ENCODE peak calls at places on chromosomes 2 and 18, in eight cellular contexts. O is GM20000; W is lower lobe of right lung; Z is stimulated activated CD4-positive, alpha-beta T cell treated with anti-CD3 and anti-CD28 coated beads, Interleukin-12 subunit alpha, Interleukin-12 subunit beta, amount 100 ng/mL, for 4 hours; C is fibroblast of lung; G is 8988T; U is glomerular endothelial cell; R is gastrocnemius medialis. B is an unnamed sample.

GRCh38 chr2:191166111-191166755 is 15.4 kb upstream of the STAT4 start:
- DNase-seq in O (no peak), R (no peak), W (no peak), C (peak), G (no peak), Z (no peak), U (peak), B (no peak)

GRCh38 chr2:222864296-222864695 is 3.5 kb downstream of the ACSL3 start:
- DNase-seq in O (no peak), Z (no peak), C (peak), U (no peak), G (no peak), R (peak), W (no peak), B (no peak)

GRCh38 chr2:66665124-66665984 is 230.4 kb downstream of the MEIS1 start:
- DNase-seq in R (no peak), G (no peak), C (no peak), O (no peak), W (no peak), Z (no peak), U (no peak), B (no peak)

GRCh38 chr2:217653240-217653639 is 349.6 kb downstream of the TNS1 start:
- DNase-seq in U (no peak), Z (no peak), W (peak), R (peak), G (no peak), O (no peak), C (peak), B (no peak)

GRCh38 chr2:121969766-121970639 is 214.6 kb downstream of the TSN start:
- DNase-seq in U (no peak), C (no peak), G (no peak), O (no peak), R (no peak), W (no peak), Z (no peak), B (no peak)

GRCh38 chr2:34545486-34546136 is 946.5 kb upstream of the FAM98A start:
- DNase-seq in R (no peak), G (no peak), C (no peak), U (no peak), W (no peak), Z (no peak), O (no peak), B (no peak)

GRCh38 chr2:99672766-99673375 is 183.1 kb upstream of the REV1 start:
- DNase-seq in Z (no peak), O (no peak), U (no peak), R (no peak), C (no peak), W (no peak), G (no peak), B (no peak)

GRCh38 chr2:189548686-189549439 is 31.7 kb downstream of the SLC40A1 start:
- DNase-seq in G (no peak), R (no peak), Z (no peak), U (no peak), W (no peak), O (no peak), C (peak), B (no peak)

GRCh38 chr2:118250463-118250862 is 162.2 kb downstream of the INSIG2 start:
- DNase-seq in G (no peak), R (no peak), Z (no peak), C (no peak), O (no peak), W (no peak), U (no peak), B (no peak)

GRCh38 chr2:133975676-133976428 is 278.0 kb upstream of the MGAT5 start:
- DNase-seq in Z (no peak), U (no peak), O (no peak), W (no peak), R (no peak), C (no peak), G (no peak), B (no peak)

GRCh38 chr2:171855401-171855800 is 38.6 kb downstream of the SLC25A12 start:
- DNase-seq in G (no peak), O (no peak), U (no peak), W (no peak), R (no peak), Z (no peak), C (peak), B (no peak)

GRCh38 chr2:62163106-62163831 is 32.6 kb upstream of the B3GNT2 start:
- DNase-seq in C (no peak), R (no peak), G (no peak), O (no peak), W (no peak), U (no peak), Z (no peak), B (no peak)

GRCh38 chr2:15984367-15985255 is 44.3 kb downstream of the MYCN start:
- DNase-seq in W (no peak), R (peak), O (no peak), C (no peak), Z (no peak), G (no peak), U (no peak), B (peak)

GRCh38 chr2:194962254-194962653 is 694.8 kb upstream of the SLC39A10 start:
- DNase-seq in W (no peak), U (no peak), G (no peak), Z (no peak), O (no peak), R (no peak), C (no peak), B (no peak)

GRCh38 chr2:15969214-15969613 is 28.9 kb downstream of the MYCN start:
- DNase-seq in C (no peak), U (no peak), Z (no peak), R (no peak), O (no peak), G (no peak), W (no peak), B (no peak)

GRCh38 chr2:177554365-177554764 is 161.8 kb downstream of the AGPS start:
- DNase-seq in W (no peak), R (no peak), U (no peak), C (no peak), G (no peak), O (no peak), Z (no peak), B (no peak)

GRCh38 chr2:217222511-217222910 is 362.6 kb upstream of the TNP1 start:
- DNase-seq in G (no peak), W (no peak), O (peak), U (no peak), R (no peak), Z (no peak), C (no peak), B (no peak)

GRCh38 chr2:173590278-173590811 is 235.7 kb downstream of the CDCA7 start:
- DNase-seq in O (no peak), C (peak), G (peak), U (no peak), Z (no peak), W (peak), R (peak), B (peak)

GRCh38 chr2:218345491-218346176 is 11.0 kb upstream of the CATIP start:
- DNase-seq in Z (no peak), W (no peak), O (no peak), G (no peak), C (peak), U (no peak), R (no peak), B (no peak)

GRCh38 chr18:79806976-79807841 is 9.5 kb downstream of the KCNG2 start:
- DNase-seq in W (no peak), O (no peak), U (no peak), G (no peak), Z (no peak), C (no peak), R (no peak), B (no peak)

GRCh38 chr18:61948196-61948800 is 55.5 kb upstream of the RNF152 start:
- DNase-seq in W (no peak), Z (no peak), C (peak), R (no peak), G (no peak), U (no peak), O (no peak), B (no peak)

GRCh38 chr2:105732096-105732495 is 12.6 kb upstream of the NCK2 start:
- DNase-seq in C (no peak), G (no peak), U (no peak), Z (no peak), W (no peak), R (no peak), O (no peak), B (no peak)